ENCODE peak calls at places on chromosomes 16 and 17, in five cellular contexts. L is substantia nigra, O is RPMI7951, U is AG10803, J is A549. K is an unnamed sample.
A peak's percentile ranks its signal among the peaks of the same experiment; 100 is the strongest.

GRCh38 chr16:75265911-75266701 is 14.7 kb upstream of the BCAR1 start:
- DNase-seq in L (no peak), O (peak; percentile 69), U (peak; percentile 47), J (peak; percentile 77), K (peak; percentile 75)

GRCh38 chr16:85843471-85844168 is 44.1 kb downstream of the COX4I1 start:
- DNase-seq in L (no peak), O (no peak), U (no peak), J (no peak), K (no peak)

GRCh38 chr17:35491417-35491816 is 42.9 kb upstream of the SLFN13 start:
- DNase-seq in L (no peak), O (no peak), U (no peak), J (no peak), K (no peak)

GRCh38 chr17:71963341-71963740 is 157.5 kb upstream of the SOX9 start:
- DNase-seq in L (no peak), O (peak; percentile 10), U (no peak), J (no peak), K (no peak)

GRCh38 chr16:46808997-46809396 is 22.0 kb downstream of the C16orf87 start:
- DNase-seq in L (no peak), O (no peak), U (no peak), J (no peak), K (no peak)

GRCh38 chr16:46748775-46749705 is 896 bp upstream of the MYLK3 start:
- DNase-seq in L (no peak), O (no peak), U (no peak), J (no peak), K (no peak)

GRCh38 chr16:90043526-90043925 is 24.3 kb upstream of the DBNDD1 start:
- DNase-seq in L (no peak), O (no peak), U (no peak), J (no peak), K (no peak)

GRCh38 chr17:31439716-31440115 is 48.2 kb downstream of the RAB11FIP4 start:
- DNase-seq in L (no peak), O (no peak), U (no peak), J (no peak), K (no peak)

GRCh38 chr16:89581045-89581695 is 5.6 kb downstream of the CPNE7 start:
- DNase-seq in L (no peak), O (peak; percentile 99), U (peak; percentile 96), J (peak; percentile 74), K (no peak)

GRCh38 chr16:7289299-7289698 is 43.3 kb upstream of the RBFOX1 start:
- DNase-seq in L (no peak), O (no peak), U (no peak), J (no peak), K (no peak)

GRCh38 chr16:55056585-55057520 is 126.2 kb downstream of the IRX5 start:
- DNase-seq in L (no peak), O (no peak), U (no peak), J (peak; percentile 19), K (peak; percentile 9)

GRCh38 chr16:84485255-84486010 is 19.0 kb downstream of the MEAK7 start:
- DNase-seq in L (no peak), O (no peak), U (no peak), J (no peak), K (no peak)

GRCh38 chr16:25172831-25173230 is 43.9 kb upstream of the AQP8 start:
- DNase-seq in L (no peak), O (peak; percentile 31), U (no peak), J (no peak), K (no peak)

GRCh38 chr16:84699147-84699711 is 571 bp upstream of the USP10 start:
- DNase-seq in L (no peak), O (no peak), U (no peak), J (peak; percentile 19), K (no peak)

GRCh38 chr16:52491216-52491615 is 55.7 kb downstream of the TOX3 start:
- DNase-seq in L (peak; percentile 42), O (no peak), U (no peak), J (no peak), K (peak; percentile 42)

GRCh38 chr17:10162034-10162433 is 36.4 kb downstream of the GAS7 start:
- DNase-seq in L (no peak), O (peak; percentile 23), U (no peak), J (no peak), K (no peak)

GRCh38 chr16:77470851-77471250 is 36.0 kb upstream of the ADAMTS18 start:
- DNase-seq in L (no peak), O (no peak), U (no peak), J (no peak), K (no peak)

GRCh38 chr17:56842577-56842976 is 8.6 kb downstream of the DGKE start:
- DNase-seq in L (no peak), O (no peak), U (no peak), J (no peak), K (no peak)

GRCh38 chr16:84643677-84644076 is 4.6 kb upstream of the KLHL36 start:
- DNase-seq in L (no peak), O (no peak), U (peak; percentile 42), J (no peak), K (no peak)

GRCh38 chr17:49414271-49414621 is 436 bp downstream of the PHB1 start:
- DNase-seq in L (no peak), O (no peak), U (no peak), J (no peak), K (no peak)

GRCh38 chr17:3744032-3744431 is 20.3 kb downstream of the HASPIN start:
- DNase-seq in L (no peak), O (no peak), U (no peak), J (peak; percentile 52), K (no peak)